ENCODE peak calls at places on chromosomes 11 and 22, in eight cellular contexts. F is adrenal gland; V is cardiac fibroblast; P is kidney glomerular epithelial cell; U is GM19239; A is nephron progenitor cell; R is heart left ventricle; L is stimulated activated CD4-positive, alpha-beta T cell treated with anti-CD3 and anti-CD28 coated beads, Interleukin-2, amount 100 ng/mL, for 48 hours. J is an unnamed sample.

GRCh38 chr22:26322179-26322905 is 106.7 kb upstream of the ASPHD2 start:
- DNase-seq in U (no peak), L (no peak), V (peak), F (no peak), P (peak), A (no peak), R (no peak), J (peak)

GRCh38 chr11:46380340-46381045 is 976 bp upstream of the MDK start:
- DNase-seq in L (peak), U (no peak), P (no peak), F (peak), R (peak), A (peak), V (peak), J (peak)

GRCh38 chr22:25154686-25154999 is 45.0 kb upstream of the CRYBB3 start:
- DNase-seq in R (no peak), F (no peak), V (no peak), U (no peak), A (no peak), L (no peak), P (no peak), J (no peak)

GRCh38 chr11:13837286-13837685 is 125.2 kb upstream of the SPON1 start:
- DNase-seq in A (no peak), L (no peak), P (peak), R (no peak), V (peak), U (no peak), F (no peak), J (no peak)

GRCh38 chr22:30813936-30814335 is 119.3 kb downstream of the OSBP2 start:
- DNase-seq in R (no peak), P (no peak), V (no peak), L (no peak), A (no peak), F (no peak), U (no peak), J (no peak)

GRCh38 chr11:73230931-73231330 is 12.8 kb downstream of the P2RY2 start:
- DNase-seq in V (no peak), F (peak), A (peak), R (no peak), L (no peak), P (no peak), U (no peak), J (no peak)

GRCh38 chr22:32728291-32728690 is 73.2 kb upstream of the TIMP3 start:
- DNase-seq in A (no peak), U (no peak), P (no peak), R (no peak), L (no peak), V (no peak), F (no peak), J (no peak)

GRCh38 chr11:76288166-76288978 is 82.1 kb upstream of the WNT11 start:
- DNase-seq in R (no peak), P (no peak), V (no peak), A (no peak), F (no peak), U (no peak), L (no peak), J (no peak)

GRCh38 chr11:125995313-125995712 is 49.5 kb downstream of the VSIG10L2 start:
- DNase-seq in P (no peak), A (no peak), R (no peak), F (no peak), U (no peak), V (no peak), L (peak), J (peak)

GRCh38 chr22:28923826-28924732 is 40.7 kb downstream of the ZNRF3 start:
- DNase-seq in L (no peak), V (no peak), U (no peak), A (peak), F (peak), P (no peak), R (peak), J (no peak)

GRCh38 chr11:79160786-79161403 is 279.9 kb downstream of the TENM4 start:
- DNase-seq in A (peak), L (no peak), R (no peak), U (no peak), F (no peak), V (peak), P (no peak), J (no peak)

GRCh38 chr11:27459191-27459590 is 13.4 kb downstream of the LGR4 start:
- DNase-seq in F (no peak), V (no peak), P (peak), L (no peak), A (peak), U (no peak), R (no peak), J (no peak)

GRCh38 chr11:61594907-61595257 is 14.0 kb upstream of the SYT7 start:
- DNase-seq in L (no peak), P (no peak), F (no peak), A (no peak), R (no peak), V (no peak), U (no peak), J (no peak)

GRCh38 chr22:19853879-19854777 is 546 bp downstream of the GNB1L start:
- DNase-seq in P (no peak), U (no peak), A (peak), R (peak), V (no peak), F (peak), L (no peak), J (no peak)

GRCh38 chr11:64268687-64269379 is 15.6 kb downstream of the BAD start:
- DNase-seq in U (no peak), P (no peak), R (peak), V (peak), A (peak), F (peak), L (no peak), J (peak)

GRCh38 chr11:117281159-117281558 is 10.0 kb upstream of the BACE1-AS start:
- DNase-seq in A (no peak), R (no peak), V (peak), F (no peak), U (no peak), P (peak), L (no peak), J (peak)

GRCh38 chr11:45769960-45770359 is 35.0 kb upstream of the SLC35C1 start:
- DNase-seq in R (no peak), U (no peak), V (no peak), A (no peak), F (no peak), P (no peak), L (no peak), J (no peak)

GRCh38 chr22:46087816-46088277 is 62.5 kb upstream of the PPARA start:
- DNase-seq in R (peak), V (peak), F (peak), L (no peak), P (peak), A (peak), U (no peak), J (peak)

GRCh38 chr22:24289138-24289537 is 18.5 kb downstream of the SPECC1L start:
- DNase-seq in P (no peak), R (no peak), A (no peak), V (peak), F (no peak), L (no peak), U (no peak), J (peak)

GRCh38 chr11:1476946-1477736 is 9.4 kb downstream of the MOB2 start:
- DNase-seq in L (no peak), P (no peak), A (no peak), U (no peak), V (no peak), R (peak), F (no peak), J (no peak)

GRCh38 chr22:35838849-35839646 is 121.4 kb downstream of the APOL5 start:
- DNase-seq in F (peak), R (no peak), V (peak), A (peak), L (no peak), P (peak), U (no peak), J (peak)

J was measured in LHCN-M2.